ENCODE peak calls at places on chromosomes 1 and 21, in seven cellular contexts. C, O, Z, A, W, V and M are unnamed samples.

GRCh38 chr1:172287207-172287606 is 133.3 kb upstream of the C1orf105 start:
- DNase-seq in O (peak), W (no peak), A (peak), Z (peak), V (no peak), C (no peak), M (no peak)

GRCh38 chr1:243903904-243904303 is 53.9 kb upstream of the AKT3 start:
- DNase-seq in A (peak), V (no peak), W (no peak), O (no peak), Z (no peak), C (no peak), M (no peak)

GRCh38 chr21:44065428-44065827 is 41.8 kb upstream of the PWP2 start:
- DNase-seq in Z (no peak), O (no peak), A (peak), C (no peak), V (no peak), W (no peak), M (no peak)

GRCh38 chr1:201481004-201481380 is 12.0 kb upstream of the PHLDA3 start:
- DNase-seq in C (no peak), A (no peak), Z (no peak), W (no peak), V (no peak), O (no peak), M (no peak)

GRCh38 chr1:183610053-183610452 is 19.8 kb upstream of the NCF2 start:
- DNase-seq in Z (no peak), W (no peak), C (no peak), A (peak), V (no peak), O (no peak), M (no peak)

GRCh38 chr1:239719642-239720258 is 333.4 kb downstream of the CHRM3 start:
- DNase-seq in C (no peak), Z (no peak), V (no peak), O (no peak), W (no peak), A (no peak), M (no peak)

GRCh38 chr1:246284021-246284420 is 223.1 kb downstream of the SMYD3 start:
- DNase-seq in O (no peak), C (no peak), A (no peak), Z (no peak), V (no peak), W (no peak), M (no peak)

GRCh38 chr1:227945891-227946623 is 1.7 kb downstream of the WNT9A start:
- DNase-seq in A (peak), V (peak), C (peak), W (peak), Z (peak), O (peak), M (peak)

GRCh38 chr1:246959944-246960693 is 28.4 kb upstream of the AHCTF1 start:
- DNase-seq in Z (no peak), O (no peak), V (no peak), W (no peak), C (no peak), A (peak), M (no peak)

GRCh38 chr1:26285366-26286063 is 5.6 kb downstream of the SH3BGRL3 start:
- DNase-seq in Z (no peak), O (no peak), V (peak), W (peak), A (no peak), C (no peak), M (no peak)

GRCh38 chr21:36538761-36539160 is 58.8 kb upstream of the CLDN14 start:
- DNase-seq in C (no peak), W (no peak), O (no peak), Z (no peak), A (no peak), V (no peak), M (no peak)

GRCh38 chr1:21541835-21542234 is 32.6 kb downstream of the ALPL start:
- DNase-seq in Z (no peak), W (no peak), V (no peak), O (peak), C (no peak), A (peak), M (no peak)

DNA sequence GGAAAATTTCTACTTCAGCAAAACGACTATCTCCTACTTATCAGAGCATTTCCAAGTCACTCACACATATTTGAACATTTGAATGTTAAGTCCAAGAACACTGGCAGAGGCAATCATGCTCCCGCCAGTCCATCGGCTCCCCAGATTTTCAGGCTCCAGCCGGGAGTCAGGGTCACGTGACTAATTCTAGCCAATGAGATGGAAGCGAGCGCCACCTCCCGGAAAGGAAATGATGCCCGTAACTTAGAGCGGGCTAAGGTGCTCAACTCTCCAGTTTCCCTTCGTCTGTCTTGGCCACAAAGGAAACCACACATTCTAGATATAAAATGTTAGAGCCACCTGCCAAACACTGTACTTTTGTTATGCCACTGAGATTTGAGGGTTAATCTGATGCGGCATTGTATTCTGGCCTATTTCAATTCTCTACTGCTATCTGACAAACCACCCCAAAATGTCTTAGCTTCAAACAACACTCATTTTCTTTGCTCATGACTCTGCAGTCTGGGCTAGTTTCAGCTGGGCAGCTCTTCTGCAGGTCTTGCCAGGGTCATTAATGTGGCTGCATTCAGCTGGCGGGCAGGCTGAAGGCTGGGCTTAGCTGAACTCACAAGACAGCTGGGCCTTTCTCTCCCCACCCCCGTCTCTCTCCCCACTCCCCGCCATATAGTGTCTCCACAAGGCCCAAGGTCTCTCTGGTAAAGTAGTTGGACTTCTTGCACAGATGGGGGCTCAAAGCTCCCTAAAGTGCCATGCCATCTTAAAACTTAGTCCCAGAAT is 16.5 kb upstream of the LHX4 start:
- DNase-seq in O (no peak), V (peak), A (peak), Z (no peak), W (no peak), C (peak), M (no peak)
- TF ChIP-seq CTCF in O (no peak), V (no peak), A (no peak), Z (no peak), W (no peak), C (no peak), M (no peak)

DNA sequence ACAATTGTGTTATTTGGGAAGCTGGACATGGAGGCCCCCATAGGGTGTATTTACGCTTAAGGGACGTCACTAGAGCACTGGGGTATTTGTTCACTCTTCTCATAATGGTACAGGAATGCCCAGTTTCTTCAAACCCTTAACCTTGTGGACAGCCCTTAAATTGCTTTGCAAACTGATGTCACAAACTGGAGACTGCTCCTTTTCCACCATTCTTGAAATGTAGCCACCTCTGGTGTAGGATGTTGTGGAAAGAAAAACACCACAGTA is 993 bp downstream of the UBAP2L start:
- DNase-seq in W (no peak), O (no peak), Z (no peak), A (peak), V (no peak), C (no peak), M (no peak)
- H3K4me3 ChIP-seq in W (peak), O (peak), Z (peak), A (peak), V (peak), C (peak), M (peak)

GRCh38 chr1:28792644-28793121 is 19.3 kb upstream of the OPRD1 start:
- DNase-seq in C (no peak), A (no peak), V (no peak), Z (no peak), O (no peak), W (no peak), M (no peak)
- TF ChIP-seq CTCF in C (no peak), A (peak), V (no peak), Z (no peak), O (no peak), W (peak), M (peak)

DNA sequence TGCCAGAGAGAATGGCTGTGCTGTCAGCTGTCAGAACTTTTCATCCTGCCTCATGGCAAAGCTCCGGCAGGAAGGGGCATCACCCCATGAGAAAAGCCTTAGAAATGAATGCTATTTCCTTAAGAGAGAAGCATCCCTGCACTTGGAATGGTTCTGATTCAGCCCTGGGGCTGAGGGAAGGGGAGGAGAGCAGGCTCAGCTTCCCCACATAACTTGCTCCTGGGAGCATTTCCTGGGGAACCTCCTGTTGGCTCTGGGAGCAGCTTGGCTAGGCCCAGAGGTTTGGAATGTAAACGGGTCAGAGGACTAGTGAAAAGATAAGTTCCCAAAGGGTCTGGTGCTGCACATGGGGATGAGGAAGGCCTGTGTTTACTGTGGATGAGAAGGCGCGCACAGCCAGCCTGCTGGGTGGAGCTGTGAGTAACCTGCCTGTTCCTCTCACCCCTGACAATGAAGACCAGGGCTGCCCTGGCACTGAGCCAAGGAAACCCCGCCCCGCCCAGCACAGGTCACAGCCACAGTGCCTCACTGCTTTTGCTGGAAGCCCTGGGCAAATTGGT is 5.0 kb downstream of the PRELP start:
- DNase-seq in W (peak), A (peak), O (peak), V (peak), C (peak), Z (no peak), M (no peak)
- H3K4me3 ChIP-seq in W (no peak), A (no peak), O (peak), V (no peak), C (peak), Z (no peak), M (no peak)

GRCh38 chr1:204213668-204214662 is at the start of gene GOLT1A:
- DNase-seq in C (peak), W (peak), A (peak), Z (peak), V (peak), O (peak), M (peak)
- TF ChIP-seq CTCF in C (peak), W (peak), A (peak), Z (peak), V (peak), O (peak), M (peak)

GRCh38 chr1:181483561-181484291 is 409 bp downstream of the CACNA1E start:
- DNase-seq in O (no peak), V (no peak), W (no peak), Z (no peak), C (no peak), A (no peak), M (no peak)
- H3K4me3 ChIP-seq in O (no peak), V (no peak), W (no peak), Z (no peak), C (no peak), A (no peak), M (no peak)

GRCh38 chr21:15062566-15062965 is 2.2 kb downstream of the NRIP1 start:
- DNase-seq in C (no peak), Z (no peak), V (no peak), W (no peak), A (peak), O (no peak), M (no peak)
- TF ChIP-seq CTCF in C (no peak), Z (no peak), V (peak), W (no peak), A (peak), O (no peak), M (no peak)